ENCODE peak calls at places on chromosomes 3 and 15, in eight cellular contexts. Q, U, W, F, N, R, L and G are unnamed samples.

GRCh38 chr3:149005424-149005823 is 14.1 kb downstream of the GYG1 start:
- DNase-seq in Q (no peak), U (peak), W (no peak), F (no peak), N (no peak), R (no peak), L (no peak), G (no peak)

GRCh38 chr15:78209646-78210348 is 24.6 kb downstream of the ACSBG1 start:
- DNase-seq in Q (no peak), U (no peak), W (no peak), F (no peak), N (peak), R (peak), L (no peak), G (peak)

GRCh38 chr15:63900306-63900705 is 66.6 kb upstream of the HERC1 start:
- DNase-seq in Q (no peak), U (no peak), W (no peak), F (no peak), N (no peak), R (no peak), L (no peak), G (no peak)

GRCh38 chr3:184737641-184738518 is 26.0 kb upstream of the MAGEF1 start:
- DNase-seq in Q (no peak), U (peak), W (no peak), F (peak), N (no peak), R (peak), L (no peak), G (no peak)

GRCh38 chr3:52350981-52351761 is 35.1 kb downstream of the DNAH1 start:
- DNase-seq in Q (no peak), U (no peak), W (no peak), F (no peak), N (no peak), R (no peak), L (no peak), G (peak)

GRCh38 chr3:38005076-38006020 is 14.8 kb downstream of the VILL start:
- DNase-seq in Q (no peak), U (no peak), W (no peak), F (no peak), N (peak), R (no peak), L (no peak), G (peak)

GRCh38 chr3:127234784-127235183 is 41.9 kb downstream of the PRR23E start:
- DNase-seq in Q (no peak), U (no peak), W (no peak), F (no peak), N (no peak), R (no peak), L (no peak), G (no peak)

GRCh38 chr15:70146771-70147170 is 49.1 kb upstream of the TLE3 start:
- DNase-seq in Q (no peak), U (no peak), W (no peak), F (no peak), N (no peak), R (no peak), L (no peak), G (no peak)

GRCh38 chr3:86175593-86175992 is 815.4 kb downstream of the VGLL3 start:
- DNase-seq in Q (peak), U (no peak), W (no peak), F (no peak), N (no peak), R (no peak), L (no peak), G (no peak)

GRCh38 chr15:91853968-91854943 is 748 bp downstream of the SLCO3A1 start:
- DNase-seq in Q (peak), U (no peak), W (peak), F (no peak), N (peak), R (peak), L (no peak), G (peak)

GRCh38 chr3:197088370-197088769 is 58.8 kb upstream of the MELTF start:
- DNase-seq in Q (no peak), U (no peak), W (no peak), F (no peak), N (no peak), R (no peak), L (no peak), G (no peak)

GRCh38 chr15:38231430-38231829 is 21.2 kb upstream of the SPRED1 start:
- DNase-seq in Q (no peak), U (no peak), W (no peak), F (no peak), N (no peak), R (no peak), L (no peak), G (no peak)

GRCh38 chr3:194705227-194705626 is 19.5 kb downstream of the FAM43A start:
- DNase-seq in Q (no peak), U (no peak), W (no peak), F (no peak), N (no peak), R (no peak), L (no peak), G (no peak)

GRCh38 chr3:159775372-159775961 is 213.2 kb upstream of the IL12A start:
- DNase-seq in Q (peak), U (peak), W (no peak), F (no peak), N (peak), R (no peak), L (no peak), G (no peak)

GRCh38 chr3:50411229-50411628 is 51.9 kb upstream of the TMEM115 start:
- DNase-seq in Q (no peak), U (no peak), W (no peak), F (no peak), N (no peak), R (no peak), L (no peak), G (no peak)

GRCh38 chr3:119301001-119301400 is 6.8 kb downstream of the ARHGAP31 start:
- DNase-seq in Q (no peak), U (no peak), W (no peak), F (no peak), N (no peak), R (no peak), L (no peak), G (peak)

GRCh38 chr3:38109580-38110313 is 27.2 kb downstream of the ACAA1 start:
- DNase-seq in Q (no peak), U (no peak), W (no peak), F (no peak), N (no peak), R (no peak), L (no peak), G (peak)

DNA sequence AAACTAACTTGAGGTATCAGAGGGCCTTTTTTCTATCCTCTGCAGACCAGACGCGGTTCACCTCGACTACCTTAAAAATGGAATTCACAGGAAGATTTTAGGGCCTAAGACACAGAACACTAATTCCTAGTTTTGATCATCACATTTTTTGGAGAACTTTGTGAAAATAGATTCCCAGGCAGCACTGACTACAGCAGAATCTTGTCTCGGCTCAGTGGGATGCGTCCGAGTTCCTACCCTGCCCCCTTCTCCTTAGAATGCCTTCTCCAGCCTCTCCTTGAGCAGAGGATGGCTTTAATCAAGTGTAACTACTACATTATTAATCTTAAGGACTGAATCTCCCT is 393 bp upstream of the TERC start:
- DNase-seq in Q (no peak), U (no peak), W (no peak), F (no peak), N (no peak), R (no peak), L (no peak), G (no peak)
- H3K4me3 ChIP-seq in Q (no peak), U (peak), W (peak), F (peak), N (peak), R (peak), L (no peak), G (peak)

GRCh38 chr3:128609294-128609693 is 41.3 kb downstream of the RPN1 start:
- DNase-seq in Q (no peak), U (no peak), W (no peak), F (no peak), N (no peak), R (no peak), L (no peak), G (no peak)
- H3K27ac ChIP-seq in Q (no peak), U (no peak), W (no peak), F (no peak), N (no peak), R (no peak), L (no peak), G (no peak)

GRCh38 chr15:33104276-33104675 is 90.2 kb downstream of the FMN1 start:
- DNase-seq in Q (no peak), U (peak), W (no peak), F (peak), N (no peak), R (no peak), L (no peak), G (no peak)
- H3K4me3 ChIP-seq in Q (no peak), U (no peak), W (no peak), F (no peak), N (no peak), R (no peak), L (peak), G (no peak)

GRCh38 chr15:81323944-81324881 is at the start of gene STARD5:
- DNase-seq in Q (peak), U (peak), W (peak), F (peak), N (peak), R (peak), L (peak), G (peak)
- H3K27ac ChIP-seq in Q (no peak), U (peak), W (peak), F (peak), N (peak), R (peak), L (peak), G (peak)

GRCh38 chr3:99911433-99911832 is 93.8 kb downstream of the CMSS1 start:
- DNase-seq in Q (peak), U (no peak), W (no peak), F (no peak), N (no peak), R (no peak), L (no peak), G (no peak)

GRCh38 chr3:99915911-99916310 is 98.2 kb downstream of the CMSS1 start:
- DNase-seq in Q (no peak), U (no peak), W (no peak), F (no peak), N (no peak), R (no peak), L (no peak), G (no peak)

GRCh38 chr3:99909714-99910508 is 92.2 kb downstream of the CMSS1 start:
- DNase-seq in Q (no peak), U (peak), W (no peak), F (no peak), N (no peak), R (no peak), L (no peak), G (no peak)

GRCh38 chr3:99907959-99908544 is 90.4 kb downstream of the CMSS1 start:
- DNase-seq in Q (no peak), U (no peak), W (no peak), F (no peak), N (no peak), R (no peak), L (no peak), G (no peak)

DNA sequence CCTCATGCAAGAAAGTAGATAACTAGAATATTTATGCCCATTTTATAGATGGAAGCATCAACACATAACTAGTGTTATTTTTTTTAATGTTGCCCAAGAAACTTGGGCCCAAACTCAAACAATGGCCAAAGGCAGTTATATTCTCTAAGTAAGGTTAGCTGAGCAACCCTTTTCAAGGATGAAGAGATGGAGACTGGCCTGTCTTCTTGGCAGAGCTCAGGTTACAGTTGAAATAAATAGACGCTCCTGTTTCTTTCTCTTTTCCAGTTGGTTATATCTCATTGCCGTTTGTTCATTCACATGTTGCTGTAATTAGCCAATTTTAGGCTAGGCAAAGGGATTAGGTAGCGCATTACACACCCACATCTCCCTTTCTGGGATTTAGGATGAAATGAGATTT is 93.1 kb downstream of the CMSS1 start:
- DNase-seq in Q (no peak), U (no peak), W (no peak), F (no peak), N (no peak), R (no peak), L (no peak), G (no peak)
- H3K4me3 ChIP-seq in Q (no peak), U (no peak), W (no peak), F (no peak), N (no peak), R (no peak), L (no peak), G (no peak)